ENCODE peak calls at places on chromosomes 7 and 10, in seven cellular contexts. Q is ACHN; R is AG04449; G is left lung; A is activated naive CD4-positive, alpha-beta T cell treated with anti-CD3 and anti-CD28 coated beads, Interleukin-2, amount 10 ng/mL, durations not matched to agents 7 days and 5 days; S is NCI-H2081; W is aorta. Z is an unnamed sample.

GRCh38 chr7:80883188-80884025 is 35.4 kb downstream of the SEMA3C start:
- DNase-seq in A (no peak), G (no peak), W (no peak), S (no peak), Q (peak), R (peak), Z (no peak)

GRCh38 chr10:63208981-63209380 is 75.9 kb downstream of the NRBF2 start:
- DNase-seq in Q (no peak), A (no peak), W (no peak), G (no peak), S (no peak), R (no peak), Z (peak)

GRCh38 chr7:75559355-75559986 is 67.4 kb downstream of the SPDYE5 start:
- DNase-seq in R (no peak), W (no peak), S (no peak), G (no peak), Q (peak), A (no peak), Z (no peak)

GRCh38 chr7:92404170-92404614 is 43.1 kb upstream of the GATAD1 start:
- DNase-seq in R (no peak), G (no peak), W (no peak), A (peak), Q (no peak), S (no peak), Z (no peak)

GRCh38 chr7:157484411-157485081 is 147.7 kb downstream of the DNAJB6 start:
- DNase-seq in W (no peak), Q (no peak), S (no peak), A (no peak), R (no peak), G (peak), Z (no peak)

GRCh38 chr10:102150970-102151773 is 1.0 kb upstream of the NOLC1 start:
- DNase-seq in Q (peak), A (no peak), S (no peak), W (peak), R (no peak), G (no peak), Z (peak)

GRCh38 chr10:44576715-44577191 is 191.9 kb upstream of the CXCL12 start:
- DNase-seq in R (peak), Q (no peak), W (no peak), S (no peak), A (no peak), G (no peak), Z (peak)

GRCh38 chr7:51262796-51263519 is 53.7 kb downstream of the COBL start:
- DNase-seq in Q (no peak), W (no peak), G (no peak), R (no peak), S (no peak), A (no peak), Z (no peak)

GRCh38 chr7:45978010-45978681 is 57.1 kb upstream of the IGFBP3 start:
- DNase-seq in W (peak), Q (peak), S (no peak), R (peak), A (no peak), G (no peak), Z (peak)